ENCODE peak calls at places on chromosomes 6 and 20, in five cellular contexts. N is CD8-positive, alpha-beta T cell; Y is tibial nerve; I is fibroblast of lung; S is RWPE2. M is an unnamed sample.

GRCh38 chr20:1377984-1378742 is 14.7 kb downstream of the FKBP1A start:
- DNase-seq in N (no peak), Y (no peak), I (no peak), S (no peak), M (no peak)

GRCh38 chr20:946826-947225 is 30.7 kb upstream of the ANGPT4 start:
- DNase-seq in N (no peak), Y (no peak), I (no peak), S (no peak), M (no peak)

GRCh38 chr6:161437851-161438250 is 164.0 kb upstream of the AGPAT4 start:
- DNase-seq in N (no peak), Y (no peak), I (no peak), S (no peak), M (no peak)

GRCh38 chr6:148538251-148539190 is 195.9 kb downstream of the SASH1 start:
- DNase-seq in N (no peak), Y (no peak), I (peak), S (no peak), M (no peak)

GRCh38 chr20:49727473-49727872 is 13.8 kb upstream of the B4GALT5 start:
- DNase-seq in N (no peak), Y (no peak), I (no peak), S (no peak), M (no peak)

GRCh38 chr20:49278817-49279676 is 1.2 kb upstream of the ZNFX1 start:
- DNase-seq in N (peak), Y (no peak), I (no peak), S (no peak), M (no peak)

GRCh38 chr6:1082040-1082935 is 229.6 kb upstream of the FOXQ1 start:
- DNase-seq in N (no peak), Y (no peak), I (peak), S (no peak), M (no peak)

GRCh38 chr6:135566311-135567068 is 69.0 kb upstream of the AHI1 start:
- DNase-seq in N (no peak), Y (no peak), I (no peak), S (no peak), M (no peak)

GRCh38 chr20:36493013-36493800 is 48.1 kb upstream of the MYL9 start:
- DNase-seq in N (no peak), Y (no peak), I (no peak), S (no peak), M (peak)

GRCh38 chr6:63805808-63806572 is 170.4 kb downstream of the PHF3 start:
- DNase-seq in N (no peak), Y (no peak), I (peak), S (no peak), M (no peak)

GRCh38 chr20:7703436-7703835 is 236.8 kb downstream of the HAO1 start:
- DNase-seq in N (no peak), Y (no peak), I (no peak), S (no peak), M (no peak)

GRCh38 chr6:132270745-132271414 is 130.4 kb downstream of the MOXD1 start:
- DNase-seq in N (no peak), Y (no peak), I (peak), S (no peak), M (no peak)

GRCh38 chr6:151413372-151414145 is 22.2 kb upstream of the ZBTB2 start:
- DNase-seq in N (peak), Y (no peak), I (no peak), S (no peak), M (no peak)

GRCh38 chr20:37590938-37591490 is 63.3 kb upstream of the BLCAP start:
- DNase-seq in N (no peak), Y (no peak), I (no peak), S (peak), M (no peak)

GRCh38 chr20:22333885-22334545 is 250.4 kb downstream of the FOXA2 start:
- DNase-seq in N (peak), Y (peak), I (peak), S (no peak), M (peak)

GRCh38 chr6:55299285-55299684 is 28.0 kb upstream of the GFRAL start:
- DNase-seq in N (no peak), Y (no peak), I (no peak), S (no peak), M (no peak)

GRCh38 chr6:3739311-3739897 is 12.1 kb downstream of the PXDC1 start:
- DNase-seq in N (no peak), Y (no peak), I (no peak), S (no peak), M (no peak)

GRCh38 chr6:165950316-165950715 is 217.3 kb downstream of the TBXT start:
- DNase-seq in N (no peak), Y (no peak), I (no peak), S (no peak), M (no peak)

GRCh38 chr6:88376197-88376596 is 210.1 kb upstream of the CNR1 start:
- DNase-seq in N (no peak), Y (no peak), I (no peak), S (no peak), M (no peak)

GRCh38 chr6:156782691-156783320 is 5.6 kb downstream of the ARID1B start:
- DNase-seq in N (no peak), Y (no peak), I (no peak), S (no peak), M (no peak)

GRCh38 chr6:101344885-101345284 is 48.6 kb upstream of the GRIK2 start:
- DNase-seq in N (no peak), Y (no peak), I (no peak), S (no peak), M (no peak)

GRCh38 chr6:125211352-125211751 is 57.8 kb downstream of the TPD52L1 start:
- DNase-seq in N (no peak), Y (no peak), I (no peak), S (no peak), M (no peak)

GRCh38 chr6:46926481-46926880 is 4.7 kb upstream of the ADGRF5 start:
- DNase-seq in N (no peak), Y (no peak), I (no peak), S (no peak), M (no peak)
- H3K27ac ChIP-seq in N (no peak), Y (no peak), I (peak), S (peak), M (no peak)

GRCh38 chr6:41161851-41162552 is 914 bp downstream of the TREM2 start:
- DNase-seq in N (no peak), Y (no peak), I (no peak), S (no peak), M (no peak)
- TF ChIP-seq CTCF in N (no peak), Y (no peak), I (no peak), S (no peak), M (no peak)

GRCh38 chr6:144330588-144330987 is 45.5 kb downstream of the UTRN start:
- DNase-seq in N (no peak), Y (no peak), I (no peak), S (no peak), M (no peak)

GRCh38 chr6:144331610-144332009 is 46.5 kb downstream of the UTRN start:
- DNase-seq in N (no peak), Y (no peak), I (peak), S (no peak), M (no peak)

GRCh38 chr6:144325232-144325631 is 40.1 kb downstream of the UTRN start:
- DNase-seq in N (no peak), Y (no peak), I (no peak), S (no peak), M (no peak)

GRCh38 chr6:144330017-144330416 is 44.9 kb downstream of the UTRN start:
- DNase-seq in N (no peak), Y (no peak), I (no peak), S (no peak), M (no peak)

GRCh38 chr6:144327081-144327480 is 41.9 kb downstream of the UTRN start:
- DNase-seq in N (no peak), Y (no peak), I (no peak), S (no peak), M (no peak)
- H3K27ac ChIP-seq in N (no peak), Y (peak), I (no peak), S (peak), M (peak)

DNA sequence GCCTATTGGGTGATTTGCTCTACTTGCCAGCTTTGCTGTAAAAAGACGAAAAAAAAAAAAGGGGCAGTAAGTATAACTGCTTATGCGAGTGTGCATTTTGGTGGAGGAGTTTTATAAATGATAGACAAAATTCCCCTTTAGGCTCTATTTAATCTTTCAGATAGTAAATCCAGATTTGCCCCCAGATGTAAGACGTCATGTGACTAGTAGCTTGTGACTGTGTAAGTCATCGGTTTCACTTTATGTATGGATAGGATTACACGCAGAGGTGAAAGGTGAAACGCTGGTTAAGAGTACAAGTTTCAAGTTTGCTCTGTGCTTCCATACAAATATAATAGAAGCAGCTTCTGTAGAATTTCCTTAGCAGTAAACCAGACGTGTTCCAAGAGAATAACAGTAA is 7.9 kb downstream of the RAB32 start:
- DNase-seq in N (no peak), Y (no peak), I (peak), S (no peak), M (no peak)
- TF ChIP-seq CTCF in N (no peak), Y (no peak), I (no peak), S (no peak), M (no peak)